ENCODE peak calls at places on chromosomes 4 and X, in five cellular contexts. D, P, C, F and A are unnamed samples.

GRCh38 chr4:10272511-10272910 is 155.9 kb upstream of the WDR1 start:
- DNase-seq in C (no peak), F (no peak), D (no peak), P (no peak), A (no peak)

GRCh38 chrX:9935436-9935835 is 31.7 kb upstream of the CLDN34 start:
- DNase-seq in F (no peak), P (no peak), D (no peak), C (no peak), A (no peak)

GRCh38 chr4:26206339-26206738 is 114.5 kb upstream of the RBPJ start:
- DNase-seq in D (no peak), C (no peak), F (no peak), P (no peak), A (no peak)

GRCh38 chr4:2823671-2824328 is 19.8 kb upstream of the ADD1 start:
- DNase-seq in D (no peak), F (no peak), C (no peak), P (no peak), A (no peak)

GRCh38 chrX:93419642-93420041 is 253.7 kb downstream of the NAP1L3 start:
- DNase-seq in C (no peak), F (no peak), P (no peak), D (no peak), A (no peak)

GRCh38 chr4:78749258-78749971 is 26.7 kb upstream of the BMP2K start:
- DNase-seq in D (no peak), P (no peak), F (no peak), C (no peak), A (no peak)

GRCh38 chrX:104284407-104285000 is 29.8 kb upstream of the ESX1 start:
- DNase-seq in P (no peak), F (no peak), C (no peak), D (no peak), A (no peak)

GRCh38 chr4:6137747-6138135 is 62.6 kb downstream of the JAKMIP1 start:
- DNase-seq in D (no peak), C (no peak), P (no peak), F (no peak), A (no peak)

GRCh38 chr4:163923092-163923491 is 428.6 kb downstream of the TMA16 start:
- DNase-seq in F (no peak), C (no peak), P (no peak), D (no peak), A (no peak)

GRCh38 chr4:9964884-9965283 is 56.4 kb downstream of the SLC2A9 start:
- DNase-seq in F (no peak), C (no peak), D (no peak), P (no peak), A (no peak)

GRCh38 chr4:71377561-71377960 is 38.7 kb downstream of the SLC4A4 start:
- DNase-seq in C (no peak), P (no peak), F (no peak), D (no peak), A (no peak)

GRCh38 chr4:99395595-99396364 is 39.4 kb downstream of the ADH7 start:
- DNase-seq in C (no peak), P (no peak), D (no peak), F (no peak), A (no peak)

GRCh38 chr4:156169011-156169410 is 215.3 kb upstream of the CTSO start:
- DNase-seq in P (no peak), C (no peak), D (no peak), F (no peak), A (no peak)

GRCh38 chr4:186931519-186931918 is 207.9 kb upstream of the FAT1 start:
- DNase-seq in C (no peak), F (no peak), P (no peak), D (no peak), A (no peak)

GRCh38 chr4:48949518-48950207 is 36.4 kb upstream of the CWH43 start:
- DNase-seq in P (no peak), D (no peak), F (no peak), C (no peak), A (no peak)

GRCh38 chr4:87566276-87566675 is 37.1 kb upstream of the SPARCL1 start:
- DNase-seq in C (no peak), D (no peak), P (no peak), F (no peak), A (no peak)

GRCh38 chrX:16311671-16312070 is 144.4 kb downstream of the MAGEB17 start:
- DNase-seq in F (no peak), P (no peak), C (no peak), D (no peak), A (no peak)

GRCh38 chrX:87583679-87584078 is 66.1 kb downstream of the KLHL4 start:
- DNase-seq in F (no peak), C (no peak), D (no peak), P (no peak), A (no peak)

GRCh38 chr4:47531241-47531953 is 46.3 kb downstream of the ATP10D start:
- DNase-seq in C (peak; percentile 5), D (peak; percentile 7), F (peak; percentile 86), P (no peak), A (peak; percentile 45)

GRCh38 chr4:74423101-74423500 is 21.8 kb upstream of the AREG start:
- DNase-seq in C (no peak), F (no peak), D (no peak), P (no peak), A (no peak)

GRCh38 chrX:87067795-87068194 is 449.8 kb upstream of the KLHL4 start:
- DNase-seq in P (no peak), D (no peak), C (no peak), F (no peak), A (no peak)

GRCh38 chr4:83709627-83710026 is 173.7 kb downstream of the GPAT3 start:
- DNase-seq in C (no peak), D (no peak), F (no peak), P (no peak), A (no peak)

GRCh38 chrX:617401-617800 is 13.2 kb upstream of the SHOX start:
- DNase-seq in C (no peak), P (no peak), D (no peak), F (no peak), A (no peak)

GRCh38 chrX:48540015-48540350 is 469 bp downstream of the TBC1D25 start:
- DNase-seq in D (peak; percentile 33), F (peak; percentile 67), C (peak; percentile 30), P (peak; percentile 29), A (peak; percentile 24)

GRCh38 chr4:77699731-77700210 is 94.2 kb downstream of the CXCL13 start:
- DNase-seq in P (no peak), D (no peak), F (no peak), C (no peak), A (no peak)

GRCh38 chr4:41424541-41424940 is 113.4 kb upstream of the LIMCH1 start:
- DNase-seq in C (no peak), P (no peak), F (no peak), D (no peak), A (no peak)

GRCh38 chrX:103783971-103784370 is 7.3 kb downstream of the PLP1 start:
- DNase-seq in D (no peak), F (no peak), P (no peak), C (no peak), A (no peak)

GRCh38 chr4:76279462-76279861 is 27.1 kb upstream of the STBD1 start:
- DNase-seq in F (peak; percentile 47), C (no peak), D (no peak), P (no peak), A (no peak)

GRCh38 chr4:99059550-99059949 is 29.0 kb downstream of the ADH5 start:
- DNase-seq in D (no peak), P (no peak), C (no peak), F (no peak), A (no peak)

GRCh38 chr4:172826866-172827265 is 341.7 kb upstream of the GALNT7 start:
- DNase-seq in C (no peak), F (no peak), P (no peak), D (no peak), A (no peak)

GRCh38 chr4:54165438-54165837 is 63.7 kb upstream of the PDGFRA start:
- DNase-seq in P (no peak), F (no peak), D (no peak), C (no peak), A (no peak)

GRCh38 chr4:147828361-147828760 is 96.5 kb downstream of the ARHGAP10 start:
- DNase-seq in P (no peak), C (no peak), F (no peak), D (no peak), A (no peak)

GRCh38 chr4:48722509-48723446 is 57.3 kb downstream of the FRYL start:
- DNase-seq in C (no peak), F (no peak), P (no peak), D (no peak), A (no peak)

GRCh38 chr4:24642941-24643628 is 58.7 kb upstream of the DHX15 start:
- DNase-seq in C (no peak), D (no peak), P (no peak), F (no peak), A (no peak)